ENCODE peak calls at places on chromosomes 4 and X, in nine cellular contexts. T is lower lobe of right lung, I is upper lobe of left lung, H is IMR-90, B is tibial artery, S is foreskin fibroblast, W is adipocyte, Q is K562, C is fibroblast of lung. O is an unnamed sample.

GRCh38 chrX:115367455-115367854 is 77.9 kb downstream of the LUZP4 start:
- DNase-seq in I (no peak), Q (no peak), S (peak), H (peak), W (peak), C (no peak), T (no peak), B (no peak), O (no peak)

GRCh38 chrX:66019310-66019652 is 20.6 kb downstream of the VSIG4 start:
- DNase-seq in T (no peak), W (no peak), S (no peak), Q (no peak), B (no peak), H (no peak), I (no peak), C (no peak), O (no peak)

GRCh38 chr4:125140966-125141495 is 173.7 kb upstream of the FAT4 start:
- DNase-seq in C (peak), Q (no peak), H (peak), I (no peak), W (peak), B (no peak), T (no peak), S (peak), O (peak)

GRCh38 chr4:83618991-83619390 is 83.1 kb downstream of the GPAT3 start:
- DNase-seq in Q (no peak), I (no peak), C (peak), B (peak), T (no peak), H (peak), W (no peak), S (peak), O (no peak)

GRCh38 chr4:106036848-106037247 is 141.6 kb downstream of the NPNT start:
- DNase-seq in S (no peak), I (no peak), H (no peak), B (no peak), C (no peak), W (no peak), Q (no peak), T (no peak), O (no peak)

GRCh38 chr4:101217353-101218031 is 129.8 kb downstream of the PPP3CA start:
- DNase-seq in C (no peak), Q (no peak), I (no peak), W (no peak), T (no peak), S (no peak), H (peak), B (no peak), O (no peak)

GRCh38 chr4:7917669-7918068 is 22.0 kb downstream of the AFAP1 start:
- DNase-seq in I (no peak), W (no peak), B (no peak), T (no peak), Q (no peak), C (no peak), H (no peak), S (no peak), O (no peak)

GRCh38 chr4:181692965-181693364 is 550.2 kb upstream of the TENM3 start:
- DNase-seq in S (no peak), Q (no peak), H (no peak), T (no peak), W (no peak), C (no peak), I (no peak), B (no peak), O (no peak)

GRCh38 chrX:123673813-123674212 is 59.0 kb downstream of the THOC2 start:
- DNase-seq in S (no peak), W (peak), I (no peak), H (no peak), T (no peak), C (no peak), B (no peak), Q (no peak), O (no peak)

GRCh38 chr4:6693274-6694176 is at the start of gene S100P:
- DNase-seq in H (no peak), Q (no peak), T (no peak), W (no peak), S (no peak), C (no peak), B (no peak), I (no peak), O (no peak)

GRCh38 chrX:111869639-111870034 is 6.3 kb upstream of the TRPC5OS start:
- DNase-seq in I (no peak), W (peak), C (peak), B (no peak), T (no peak), Q (peak), S (no peak), H (peak), O (peak)

GRCh38 chr4:89070041-89070440 is 13.1 kb upstream of the FAM13A start:
- DNase-seq in S (no peak), H (no peak), I (no peak), T (no peak), B (no peak), W (no peak), C (no peak), Q (no peak), O (no peak)

GRCh38 chr4:39348371-39349265 is 17.5 kb downstream of the RFC1 start:
- DNase-seq in T (no peak), S (no peak), Q (no peak), W (peak), B (no peak), I (no peak), H (peak), C (no peak), O (no peak)

GRCh38 chr4:41594439-41594838 is 56.5 kb downstream of the LIMCH1 start:
- DNase-seq in S (no peak), T (no peak), H (no peak), W (peak), I (no peak), B (peak), C (no peak), Q (no peak), O (no peak)

GRCh38 chr4:137909910-137910309 is 332.2 kb downstream of the SLC7A11 start:
- DNase-seq in I (no peak), S (no peak), B (no peak), Q (no peak), T (no peak), W (no peak), H (no peak), C (no peak), O (no peak)

GRCh38 chrX:47751670-47752069 is 85.0 kb upstream of the ZNF81 start:
- DNase-seq in I (peak), C (no peak), Q (peak), W (peak), B (no peak), S (no peak), H (no peak), T (peak), O (no peak)

GRCh38 chrX:80432441-80432840 is 12.2 kb downstream of the TENT5D start:
- DNase-seq in C (no peak), B (no peak), Q (no peak), W (no peak), S (no peak), H (no peak), T (no peak), I (no peak), O (no peak)

GRCh38 chr4:67776746-67777145 is 22.6 kb upstream of the GNRHR start:
- DNase-seq in T (no peak), S (no peak), Q (no peak), C (no peak), W (no peak), B (no peak), I (no peak), H (no peak), O (no peak)

GRCh38 chrX:47169726-47170515 is 23.7 kb upstream of the UBA1 start:
- DNase-seq in I (no peak), H (peak), Q (peak), W (peak), S (no peak), T (no peak), B (no peak), C (peak), O (no peak)

GRCh38 chrX:10397349-10397748 is 223.0 kb downstream of the MID1 start:
- DNase-seq in H (no peak), B (no peak), Q (no peak), T (no peak), S (no peak), W (no peak), C (no peak), I (no peak), O (no peak)

GRCh38 chr4:336893-337142 is 796 bp upstream of the ZNF141 start:
- DNase-seq in C (no peak), I (no peak), W (no peak), T (no peak), S (no peak), Q (no peak), H (no peak), B (no peak), O (no peak)

GRCh38 chrX:151754042-151754419 is 19.5 kb downstream of the CNGA2 start:
- DNase-seq in Q (no peak), H (peak), T (no peak), W (peak), B (no peak), I (no peak), C (peak), S (peak), O (peak)

GRCh38 chr4:108377021-108377420 is 208.3 kb upstream of the LEF1 start:
- DNase-seq in S (no peak), C (no peak), I (no peak), H (no peak), B (no peak), T (no peak), Q (no peak), W (no peak), O (no peak)

DNA sequence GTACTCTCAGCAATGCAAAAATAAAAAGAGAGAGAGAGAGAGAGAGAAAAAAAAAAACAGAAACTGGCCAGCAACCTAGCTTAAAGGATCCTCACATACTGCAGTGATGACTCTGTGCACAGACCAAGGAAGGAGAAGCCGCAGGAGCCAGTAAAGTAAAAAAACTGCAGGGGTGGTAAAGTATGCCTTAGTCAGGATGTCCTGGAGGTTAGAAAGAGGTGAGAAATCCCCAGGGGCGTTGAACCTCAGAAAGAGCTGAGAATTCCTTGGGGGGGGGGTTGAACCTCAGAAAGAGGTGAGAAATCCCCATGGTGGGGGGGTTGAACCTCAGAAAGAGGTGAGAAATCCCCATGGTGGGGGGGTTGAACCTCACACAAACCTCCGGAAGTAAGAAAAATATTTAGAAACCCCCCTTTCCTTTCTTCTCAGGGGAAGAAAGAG is 48.0 kb downstream of the MAGEA9 start:
- DNase-seq in T (no peak), H (peak), C (peak), Q (no peak), I (no peak), S (peak), B (no peak), W (peak), O (no peak)
- H3K4me3 ChIP-seq in T (no peak), H (no peak), C (no peak), Q (no peak), I (peak), S (peak), B (peak), W (no peak), O (peak)

GRCh38 chr4:85932371-85933305 is 427.2 kb downstream of the MAPK10 start:
- DNase-seq in I (peak), H (no peak), T (no peak), C (no peak), Q (no peak), W (peak), S (no peak), B (no peak), O (no peak)
- H3K4me3 ChIP-seq in I (peak), H (no peak), T (peak), C (no peak), Q (no peak), W (no peak), S (peak), B (peak), O (no peak)

GRCh38 chrX:53224860-53225797 is at the start of gene KDM5C:
- DNase-seq in H (peak), C (peak), W (peak), Q (peak), B (peak), T (peak), I (peak), S (peak), O (peak)

GRCh38 chrX:53227224-53227765 is 2.3 kb upstream of the KDM5C start:
- DNase-seq in W (no peak), T (no peak), I (no peak), S (no peak), Q (no peak), B (no peak), H (no peak), C (no peak), O (no peak)

GRCh38 chrX:53223955-53224859 is 800 bp downstream of the KDM5C start:
- DNase-seq in Q (peak), C (peak), I (peak), B (no peak), T (no peak), S (peak), W (peak), H (peak), O (peak)

GRCh38 chrX:53223068-53223693 is 1.8 kb downstream of the KDM5C start:
- DNase-seq in H (no peak), Q (no peak), S (no peak), B (no peak), W (peak), C (peak), I (no peak), T (no peak), O (no peak)
- H3K4me3 ChIP-seq in H (peak), Q (peak), S (peak), B (peak), W (peak), C (peak), I (peak), T (peak), O (peak)

DNA sequence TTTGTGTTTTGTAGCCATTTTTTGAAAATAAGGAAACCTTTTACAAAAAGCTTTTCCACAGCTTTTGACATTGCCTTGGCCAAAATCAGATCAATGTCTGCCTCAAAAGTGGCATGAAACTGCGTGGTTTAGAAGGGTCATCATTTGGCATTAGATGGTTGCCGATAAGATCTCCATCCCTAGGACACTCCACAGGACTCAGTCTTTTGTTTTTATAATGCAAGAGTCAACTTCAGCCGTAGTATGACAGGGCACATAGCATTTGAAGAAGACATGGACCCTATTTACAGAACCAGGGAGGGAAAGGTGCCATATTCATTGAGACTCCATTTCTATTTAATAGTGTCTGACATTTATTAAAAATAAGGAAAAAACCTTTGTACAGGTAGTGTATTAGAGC is 1.3 kb downstream of the RTL8A start:
- DNase-seq in Q (no peak), H (no peak), S (no peak), B (no peak), C (no peak), W (no peak), I (no peak), T (no peak), O (no peak)
- H3K4me3 ChIP-seq in Q (peak), H (no peak), S (peak), B (peak), C (peak), W (peak), I (peak), T (peak), O (peak)

DNA sequence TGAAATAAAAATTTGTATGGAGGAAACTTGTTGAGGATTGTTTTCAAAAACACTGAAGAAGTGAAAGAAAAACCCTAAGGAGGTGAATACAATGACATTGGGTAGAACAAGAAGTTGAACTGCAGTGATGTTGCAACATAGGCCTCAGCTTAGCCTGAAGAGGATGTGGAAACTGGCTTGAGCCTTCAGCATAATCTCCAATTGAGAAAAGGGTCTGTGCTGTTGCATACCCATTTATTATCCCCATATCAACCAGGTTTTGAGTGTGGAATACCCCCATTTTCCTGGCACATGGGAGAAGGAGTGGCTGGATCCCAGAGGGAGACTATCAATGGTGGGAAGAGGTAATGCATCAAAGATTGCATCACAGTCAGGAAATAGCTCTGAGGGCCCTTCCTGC is 695.0 kb upstream of the HS3ST1 start:
- DNase-seq in C (no peak), Q (no peak), W (no peak), H (no peak), I (no peak), B (no peak), T (no peak), S (no peak), O (no peak)
- H3K4me3 ChIP-seq in C (no peak), Q (no peak), W (no peak), H (no peak), I (no peak), B (no peak), T (no peak), S (no peak), O (no peak)

GRCh38 chr4:169225812-169226211 is 44.9 kb downstream of the SH3RF1 start:
- DNase-seq in I (no peak), H (peak), C (no peak), W (no peak), Q (no peak), T (no peak), S (no peak), B (no peak), O (no peak)

GRCh38 chr4:169231647-169232262 is 39.0 kb downstream of the SH3RF1 start:
- DNase-seq in S (no peak), H (no peak), C (no peak), Q (no peak), W (no peak), T (no peak), B (no peak), I (no peak), O (no peak)

GRCh38 chr4:169226565-169226964 is 44.2 kb downstream of the SH3RF1 start:
- DNase-seq in W (no peak), H (no peak), S (no peak), C (no peak), Q (no peak), I (no peak), B (no peak), T (no peak), O (no peak)

GRCh38 chr4:169228076-169228475 is 42.7 kb downstream of the SH3RF1 start:
- DNase-seq in H (no peak), Q (no peak), T (no peak), I (no peak), C (no peak), S (no peak), W (no peak), B (no peak), O (no peak)

DNA sequence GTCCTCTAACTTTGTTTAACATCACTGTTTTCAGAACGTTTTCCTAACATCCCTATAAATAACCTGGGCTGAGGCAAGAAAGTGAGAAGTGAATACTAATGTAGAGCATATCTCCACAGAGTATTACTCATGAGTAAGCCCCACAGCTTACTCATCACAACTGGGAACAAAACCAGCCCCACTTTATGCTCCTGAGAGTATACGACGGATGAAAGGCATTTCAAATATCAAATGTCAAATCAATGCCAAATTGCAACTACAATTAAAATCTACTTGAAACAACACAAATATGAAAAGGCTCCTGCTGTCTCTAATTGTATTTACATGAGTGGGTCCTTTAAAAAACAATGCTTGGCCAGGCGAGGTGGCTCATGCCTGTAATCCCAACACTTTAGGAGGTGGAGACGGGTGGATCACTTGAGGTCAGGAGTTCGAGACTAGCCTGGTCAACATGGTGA is 41.2 kb downstream of the SH3RF1 start:
- DNase-seq in T (no peak), C (peak), H (peak), Q (no peak), B (peak), W (peak), S (peak), I (no peak), O (peak)
- H3K4me3 ChIP-seq in T (no peak), C (no peak), H (no peak), Q (no peak), B (no peak), W (peak), S (no peak), I (no peak), O (no peak)